ENCODE peak calls at places on chromosomes 3 and 15, in ten cellular contexts. Q, O, B, L, S, V, C, T, A and U are unnamed samples. For H3K4me1, the result is how much of the 10 kb centered on the place peaks cover.

GRCh38 chr3:15636028-15636709 is 34.6 kb downstream of the BTD start:
- DNase-seq in Q (no peak), O (peak), T (peak), V (no peak), B (no peak), A (peak), L (no peak), S (no peak), C (no peak), U (no peak)

GRCh38 chr3:40097507-40098117 is 211.9 kb upstream of the EIF1B start:
- DNase-seq in Q (no peak), L (no peak), V (no peak), C (no peak), O (no peak), A (no peak), S (no peak), T (no peak), B (no peak), U (no peak)

GRCh38 chr3:141095546-141095937 is 44.4 kb downstream of the SPSB4 start:
- DNase-seq in B (no peak), V (no peak), O (no peak), A (no peak), S (no peak), L (no peak), T (no peak), Q (no peak), C (no peak), U (no peak)

GRCh38 chr3:56557815-56558170 is 818 bp downstream of the CCDC66 start:
- DNase-seq in V (peak), S (no peak), A (no peak), B (no peak), O (no peak), L (no peak), T (no peak), Q (no peak), C (no peak), U (no peak)

GRCh38 chr15:35505816-35506215 is 40.1 kb downstream of the DPH6 start:
- DNase-seq in Q (no peak), V (no peak), B (no peak), T (no peak), C (no peak), A (no peak), O (no peak), S (no peak), L (no peak), U (no peak)

GRCh38 chr3:194054941-194055340 is 81.0 kb upstream of the HES1 start:
- DNase-seq in T (no peak), V (no peak), S (no peak), Q (no peak), A (no peak), B (no peak), C (no peak), L (no peak), O (no peak), U (no peak)

GRCh38 chr15:80904941-80905532 is 84.6 kb downstream of the MESD start:
- DNase-seq in Q (peak), S (no peak), L (no peak), B (no peak), C (no peak), T (no peak), A (no peak), V (peak), O (no peak), U (no peak)

GRCh38 chr15:31345606-31346366 is 19.2 kb downstream of the KLF13 start:
- DNase-seq in A (no peak), C (peak), T (no peak), O (peak), B (no peak), L (no peak), S (no peak), Q (no peak), V (no peak), U (no peak)

GRCh38 chr15:99212401-99212800 is 37.0 kb downstream of the TTC23 start:
- DNase-seq in L (no peak), C (peak), Q (no peak), S (peak), T (no peak), B (no peak), V (no peak), O (no peak), A (peak), U (no peak)

DNA sequence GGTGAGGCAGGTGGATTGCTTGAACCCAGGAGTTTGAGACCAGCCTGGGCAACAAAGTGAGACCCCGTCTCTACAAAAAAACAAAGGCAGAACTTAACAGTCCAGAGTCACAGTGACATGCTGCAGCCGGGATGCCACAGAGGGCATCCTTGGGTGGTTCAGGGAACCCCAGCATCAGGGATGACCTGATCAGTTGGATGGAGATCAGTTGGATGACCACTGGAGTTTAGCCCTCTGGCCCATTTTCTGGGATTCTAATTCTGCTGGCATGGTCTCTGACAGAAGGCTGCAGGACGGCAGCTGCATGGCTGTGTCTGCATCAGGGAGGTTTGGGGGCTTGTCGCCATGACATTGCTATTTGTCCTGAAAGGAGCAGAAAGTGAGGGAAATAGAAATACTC is 19.8 kb downstream of the WHAMM start:
- DNase-seq in O (no peak), A (no peak), V (no peak), Q (no peak), B (no peak), T (no peak), L (no peak), S (no peak), C (no peak), U (no peak)
- H3K27ac ChIP-seq in O (no peak), A (no peak), V (no peak), Q (no peak), B (no peak), T (no peak), L (no peak), S (no peak), C (no peak), U (no peak)

GRCh38 chr3:156581954-156582353 is 27.0 kb upstream of the SSR3 start:
- DNase-seq in Q (no peak), T (no peak), B (no peak), C (no peak), S (no peak), A (no peak), L (no peak), O (no peak), V (no peak), U (no peak)

GRCh38 chr3:156582784-156583183 is 27.9 kb upstream of the SSR3 start:
- DNase-seq in O (no peak), L (no peak), T (no peak), C (no peak), B (no peak), A (no peak), S (no peak), Q (no peak), V (no peak), U (no peak)

GRCh38 chr3:156586905-156587766 is 32.2 kb upstream of the SSR3 start:
- DNase-seq in B (no peak), V (no peak), T (no peak), L (no peak), A (no peak), Q (no peak), O (peak), S (no peak), C (no peak), U (no peak)

GRCh38 chr3:156583469-156583868 is 28.6 kb upstream of the SSR3 start:
- DNase-seq in Q (no peak), T (no peak), L (no peak), B (no peak), C (no peak), A (no peak), V (no peak), O (no peak), S (no peak), U (no peak)

DNA sequence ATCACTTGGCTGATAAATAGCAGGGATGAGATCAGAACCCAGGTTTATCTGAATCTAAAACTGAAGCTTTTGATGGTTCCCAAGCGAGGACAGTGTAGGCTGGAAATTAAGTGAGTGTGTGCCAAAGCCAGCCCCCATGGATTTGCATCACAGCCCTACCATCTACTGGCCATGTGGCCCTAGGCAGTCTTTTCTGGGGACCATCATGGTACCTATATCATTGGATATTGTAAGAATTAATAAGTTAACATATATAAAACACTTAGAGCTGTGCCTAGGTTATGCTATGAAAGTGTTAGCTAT is 32.8 kb upstream of the SSR3 start:
- DNase-seq in T (no peak), S (no peak), Q (no peak), V (no peak), C (no peak), B (no peak), L (no peak), A (no peak), O (no peak), U (no peak)
- H3K4me1 ChIP-seq in T (under half), S (under half), Q (under half), V (under half), C (under half), B (under half), L (under half), A (under half), O (under half), U (under half)

DNA sequence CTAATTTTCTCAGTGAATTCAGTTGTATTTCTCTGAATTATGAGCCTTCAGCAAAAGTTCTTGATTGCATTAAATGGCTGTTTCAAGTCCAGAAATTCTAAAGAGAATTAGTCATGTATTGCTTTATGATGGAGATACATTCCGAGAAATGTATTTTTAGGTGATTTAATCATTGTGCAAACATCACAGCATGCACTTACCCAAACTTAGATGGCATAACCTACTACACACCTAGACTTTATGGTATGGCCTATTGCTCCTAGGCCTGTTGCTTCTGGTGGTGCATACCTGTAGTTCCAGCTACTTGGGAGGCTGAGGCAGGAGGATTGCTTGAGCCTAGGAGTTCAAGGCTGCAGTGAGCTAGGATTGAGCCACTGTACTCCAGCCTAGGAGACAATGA is 44.2 kb upstream of the GCNT3 start:
- DNase-seq in O (no peak), L (no peak), B (no peak), T (no peak), V (no peak), C (no peak), Q (no peak), A (no peak), S (peak), U (no peak)
- H3K27ac ChIP-seq in O (no peak), L (no peak), B (no peak), T (peak), V (no peak), C (no peak), Q (no peak), A (no peak), S (peak), U (peak)

GRCh38 chr15:96339662-96340347 is 9.3 kb downstream of the NR2F2 start:
- DNase-seq in Q (no peak), A (peak), S (no peak), L (no peak), C (no peak), B (no peak), O (no peak), V (no peak), T (no peak), U (no peak)

GRCh38 chr15:96338772-96339661 is 8.5 kb downstream of the NR2F2 start:
- DNase-seq in O (no peak), A (peak), S (no peak), B (no peak), L (no peak), V (no peak), T (no peak), C (no peak), Q (peak), U (no peak)

GRCh38 chr15:96337354-96337990 is 7.0 kb downstream of the NR2F2 start:
- DNase-seq in T (no peak), C (no peak), L (no peak), A (no peak), S (peak), B (no peak), V (no peak), Q (peak), O (no peak), U (no peak)

GRCh38 chr15:96336643-96337353 is 6.3 kb downstream of the NR2F2 start:
- DNase-seq in Q (peak), V (no peak), S (peak), C (no peak), L (no peak), A (peak), T (no peak), B (no peak), O (no peak), U (no peak)

DNA sequence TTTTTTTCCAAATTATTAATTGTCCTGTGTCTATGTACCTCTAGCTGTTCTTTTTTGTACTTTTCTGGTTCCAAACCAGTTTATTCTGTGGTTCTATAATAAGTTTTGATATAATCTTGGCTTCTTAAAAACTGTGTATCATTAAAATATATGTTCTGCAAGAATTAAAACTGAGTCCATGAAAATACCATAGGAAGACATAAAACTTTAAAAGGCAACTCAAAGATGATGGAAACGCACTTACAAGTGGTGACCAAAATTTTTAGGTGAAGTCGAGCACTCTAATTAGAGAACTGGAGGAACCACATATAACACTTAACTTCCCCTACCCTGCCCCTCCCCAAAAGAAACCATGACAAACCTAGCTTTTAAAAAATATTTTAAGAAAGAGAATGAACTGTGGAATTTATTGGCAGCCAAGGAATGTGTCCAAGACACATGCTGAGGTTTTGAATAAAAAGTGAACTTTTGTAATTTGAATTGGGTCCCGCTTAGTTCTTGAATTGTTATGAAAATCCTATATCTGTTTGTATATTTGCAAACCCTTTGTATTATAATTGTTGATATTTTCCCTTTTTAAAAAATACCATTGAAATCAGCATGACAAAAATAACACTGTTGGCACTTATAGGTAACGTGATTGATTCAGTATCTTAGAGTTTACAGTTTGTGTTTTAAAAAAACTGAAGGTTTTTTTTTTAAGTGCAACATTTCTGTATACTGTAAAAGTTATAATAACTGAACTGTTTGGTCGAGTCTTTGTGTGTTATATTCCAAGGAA is 7.7 kb downstream of the NR2F2 start:
- DNase-seq in B (no peak), Q (peak), A (peak), T (no peak), S (no peak), L (no peak), V (no peak), O (no peak), C (no peak), U (no peak)
- H3K4me1 ChIP-seq in B (under half), Q (half or more), A (under half), T (half or more), S (under half), L (under half), V (under half), O (under half), C (under half), U (under half)

GRCh38 chr3:64027708-64028107 is 4.4 kb upstream of the PSMD6 start:
- DNase-seq in Q (no peak), C (no peak), S (no peak), A (no peak), L (no peak), B (no peak), O (no peak), V (no peak), T (no peak), U (no peak)
- H3K27ac ChIP-seq in Q (no peak), C (no peak), S (no peak), A (no peak), L (no peak), B (no peak), O (no peak), V (no peak), T (no peak), U (no peak)

GRCh38 chr15:25798207-25798931 is 64.8 kb downstream of the ATP10A start:
- DNase-seq in T (no peak), C (peak), L (no peak), Q (no peak), A (no peak), S (no peak), V (no peak), O (no peak), B (no peak), U (no peak)
- H3K4me1 ChIP-seq in T (under half), C (under half), L (under half), Q (under half), A (under half), S (under half), V (under half), O (half or more), B (under half), U (under half)

GRCh38 chr15:58453931-58454793 is 22.4 kb downstream of the LIPC start:
- DNase-seq in L (no peak), A (no peak), C (no peak), S (no peak), B (no peak), O (no peak), V (no peak), Q (no peak), T (no peak), U (no peak)
- H3K27ac ChIP-seq in L (no peak), A (no peak), C (no peak), S (no peak), B (no peak), O (no peak), V (no peak), Q (no peak), T (no peak), U (no peak)

GRCh38 chr3:133445111-133445510 is 45.3 kb downstream of the BFSP2 start:
- DNase-seq in V (no peak), C (no peak), B (no peak), Q (no peak), O (peak), T (no peak), L (no peak), A (no peak), S (peak), U (no peak)

GRCh38 chr3:133451309-133451708 is 51.5 kb downstream of the BFSP2 start:
- DNase-seq in V (no peak), O (no peak), C (no peak), A (no peak), S (no peak), T (no peak), Q (no peak), B (no peak), L (no peak), U (no peak)

GRCh38 chr3:133444071-133444774 is 44.4 kb downstream of the BFSP2 start:
- DNase-seq in C (no peak), V (no peak), B (no peak), S (peak), O (peak), A (peak), T (peak), Q (no peak), L (no peak), U (no peak)

GRCh38 chr3:133448478-133449122 is 48.7 kb downstream of the BFSP2 start:
- DNase-seq in C (no peak), A (no peak), S (peak), T (no peak), B (no peak), O (peak), L (no peak), Q (no peak), V (no peak), U (no peak)

GRCh38 chr3:133447751-133448477 is 48.1 kb downstream of the BFSP2 start:
- DNase-seq in O (peak), L (no peak), Q (no peak), A (no peak), S (no peak), B (no peak), C (no peak), T (no peak), V (no peak), U (no peak)
- H3K4me1 ChIP-seq in O (half or more), L (under half), Q (under half), A (under half), S (under half), B (under half), C (under half), T (under half), V (under half), U (under half)